ENCODE peak calls at places on chromosomes 1 and 21, in four cellular contexts. A is Caco-2, J is IMR-90, T is GM06990. E is an unnamed sample.

GRCh38 chr21:28688381-28688780 is 304.3 kb downstream of the LTN1 start:
- DNase-seq in A (no peak), T (no peak), J (no peak), E (no peak)

GRCh38 chr1:87329051-87329755 is 523 bp downstream of the LMO4 start:
- DNase-seq in T (peak; percentile 64), J (peak; percentile 33), A (peak; percentile 32), E (no peak)

GRCh38 chr1:5720936-5721335 is 271.3 kb downstream of the NPHP4 start:
- DNase-seq in T (no peak), A (no peak), J (no peak), E (no peak)

GRCh38 chr1:14281412-14281811 is 317.1 kb upstream of the KAZN start:
- DNase-seq in J (no peak), T (no peak), A (no peak), E (no peak)

GRCh38 chr1:180953291-180953747 is 40.6 kb downstream of the KIAA1614 start:
- DNase-seq in A (no peak), T (no peak), J (no peak), E (no peak)

GRCh38 chr1:15083578-15083977 is 70.0 kb upstream of the TMEM51 start:
- DNase-seq in A (no peak), J (peak; percentile 15), T (no peak), E (no peak)

GRCh38 chr1:205339717-205340116 is 17.0 kb downstream of the KLHDC8A start:
- DNase-seq in T (peak; percentile 59), A (no peak), J (no peak), E (no peak)

GRCh38 chr1:46527474-46528296 is 23.8 kb downstream of the KNCN start:
- DNase-seq in A (peak; percentile 65), J (peak; percentile 66), T (peak; percentile 40), E (peak; percentile 51)

GRCh38 chr1:165632491-165632890 is 1.5 kb downstream of the MGST3 start:
- DNase-seq in J (peak; percentile 4), T (no peak), A (no peak), E (no peak)

DNA sequence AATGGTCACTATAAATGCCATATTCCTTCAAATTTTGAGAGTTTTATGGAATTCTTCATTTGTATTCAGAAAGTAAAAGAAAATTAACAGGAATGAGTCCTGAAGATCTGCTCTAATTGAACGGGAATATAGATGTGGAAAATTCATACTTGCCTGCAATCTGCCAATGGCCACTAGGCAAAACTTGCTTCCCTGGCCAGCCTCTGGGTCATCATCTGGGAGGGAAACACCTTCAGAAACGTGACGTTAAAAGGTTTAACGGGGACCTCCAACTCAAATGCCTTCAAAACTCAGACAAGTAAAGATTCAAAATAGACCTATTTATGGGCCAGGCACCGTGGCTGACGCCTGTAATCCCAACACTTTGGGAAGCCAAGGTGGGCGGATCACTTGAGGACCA is 21.7 kb upstream of the CTSK start:
- DNase-seq in T (no peak), A (no peak), J (no peak), E (no peak)
- TF ChIP-seq CTCF in T (no peak), A (peak; percentile 30), J (no peak), E (peak; percentile 42)

DNA sequence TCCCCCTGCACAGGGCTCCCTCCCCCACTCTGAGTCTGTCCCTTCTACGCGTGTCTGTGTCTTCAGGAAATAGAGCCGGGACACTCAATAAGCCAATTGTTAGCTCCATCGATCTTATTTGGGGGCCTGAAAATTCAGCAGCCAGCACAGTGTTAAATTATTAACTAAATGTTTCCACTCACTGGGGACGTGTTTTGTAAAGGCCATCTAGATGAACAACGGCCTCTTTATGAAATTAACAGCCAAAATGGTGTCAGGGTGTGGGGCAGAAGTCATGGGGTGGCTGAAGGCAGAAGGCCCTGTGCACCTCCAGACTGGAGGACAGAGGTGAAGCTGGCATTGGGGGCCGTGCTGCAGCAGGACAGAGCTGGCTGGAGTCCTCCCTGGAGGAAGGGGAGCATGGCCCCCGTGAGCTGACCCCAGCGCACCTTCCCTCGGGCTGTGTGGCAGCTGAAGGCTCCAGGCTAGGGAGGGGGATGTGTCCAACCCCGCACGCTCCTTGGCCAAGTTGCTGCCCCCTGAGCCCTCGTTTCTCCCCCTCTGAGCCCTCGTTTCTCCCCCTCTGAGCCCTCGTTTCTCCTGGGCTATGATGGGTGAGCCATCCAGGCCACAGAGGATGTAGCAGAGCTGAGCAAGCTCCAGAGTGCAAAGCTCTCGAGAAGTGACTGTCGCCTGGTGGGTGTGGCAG is 113.8 kb upstream of the ARHGEF16 start:
- DNase-seq in A (no peak), T (no peak), J (no peak), E (no peak)
- H3K27me3 ChIP-seq in A (no peaks in the 10 kb centered on the region), T (no peaks in the 10 kb centered on the region), J (no peaks in the 10 kb centered on the region), E (no peaks in the 10 kb centered on the region)

GRCh38 chr21:44298301-44298700 is 1.6 kb upstream of the PFKL start:
- DNase-seq in A (no peak), J (peak; percentile 7), T (no peak), E (no peak)
- TF ChIP-seq CTCF in A (no peak), J (peak; percentile 3), T (peak; percentile 21), E (no peak)

GRCh38 chr1:18110598-18110939 is 3.0 kb downstream of the IGSF21 start:
- DNase-seq in A (no peak), J (no peak), T (no peak), E (no peak)
- H3K27me3 ChIP-seq in A (no peaks in the 10 kb centered on the region), J (peaks cover 49% of the 10 kb centered on the region), T (peaks cover 1% of the 10 kb centered on the region), E (peaks cover 8% of the 10 kb centered on the region)

GRCh38 chr1:113109908-113110554 is 37.0 kb downstream of the LRIG2 start:
- DNase-seq in J (peak; percentile 98), T (no peak), A (no peak), E (no peak)
- TF ChIP-seq CTCF in J (peak; percentile 41), T (no peak), A (no peak), E (no peak)

GRCh38 chr1:3708696-3709246 is 43.5 kb upstream of the CCDC27 start:
- DNase-seq in J (no peak), A (peak; percentile 47), T (no peak), E (no peak)
- H3K27me3 ChIP-seq in J (peaks cover 65% of the 10 kb centered on the region), A (no peaks in the 10 kb centered on the region), T (no peaks in the 10 kb centered on the region), E (no peaks in the 10 kb centered on the region)

GRCh38 chr1:66375125-66375524 is 158.8 kb upstream of the SGIP1 start:
- DNase-seq in A (no peak), J (no peak), T (no peak), E (no peak)
- TF ChIP-seq CTCF in A (no peak), J (peak; percentile 9), T (peak; percentile 16), E (no peak)

GRCh38 chr1:236917448-236917847 is 86.8 kb downstream of the MT1HL1 start:
- DNase-seq in J (no peak), A (no peak), T (no peak), E (no peak)

GRCh38 chr1:236916131-236916800 is 88.0 kb downstream of the MT1HL1 start:
- DNase-seq in T (no peak), A (no peak), J (no peak), E (no peak)

GRCh38 chr1:236921610-236922009 is 82.6 kb downstream of the MT1HL1 start:
- DNase-seq in A (no peak), J (no peak), T (no peak), E (no peak)

GRCh38 chr1:236920270-236920894 is 83.9 kb downstream of the MT1HL1 start:
- DNase-seq in J (no peak), T (no peak), A (no peak), E (no peak)

GRCh38 chr1:236922190-236922589 is 82.1 kb downstream of the MT1HL1 start:
- DNase-seq in A (no peak), T (no peak), J (no peak), E (no peak)
- H3K27me3 ChIP-seq in A (no peaks in the 10 kb centered on the region), T (no peaks in the 10 kb centered on the region), J (no peaks in the 10 kb centered on the region), E (no peaks in the 10 kb centered on the region)

GRCh38 chr1:50747394-50747793 is 212.7 kb downstream of the FAF1 start:
- DNase-seq in J (no peak), A (no peak), T (no peak), E (no peak)

DNA sequence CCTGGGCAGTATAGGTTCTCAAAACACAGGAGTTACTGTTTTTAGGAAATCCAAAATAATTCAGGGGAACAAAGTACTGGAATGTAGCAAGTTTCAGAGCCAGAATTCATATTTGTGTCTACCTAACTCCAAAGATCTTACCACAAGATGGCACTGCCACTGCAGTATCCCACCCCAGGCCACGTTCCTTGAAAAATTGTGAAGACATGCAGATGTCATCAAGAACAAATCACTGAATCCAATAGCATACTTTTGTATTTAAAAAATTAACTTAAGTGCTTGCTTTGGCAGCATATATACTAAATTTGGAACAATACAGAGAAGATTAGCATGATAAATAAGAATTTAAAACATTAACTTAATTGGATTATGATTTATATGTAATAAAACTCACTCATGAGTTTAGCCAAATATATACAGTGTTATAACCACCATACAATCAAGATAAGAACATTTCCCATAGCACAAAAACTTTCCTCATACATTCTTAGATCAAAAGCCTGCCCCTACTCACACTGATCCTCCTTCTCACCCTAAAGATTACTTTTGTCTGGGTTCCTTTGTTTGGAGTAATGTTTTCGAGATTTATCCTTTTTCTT is 209.9 kb downstream of the FAF1 start:
- DNase-seq in A (no peak), J (peak; percentile 36), T (no peak), E (no peak)
- TF ChIP-seq CTCF in A (peak; percentile 43), J (peak; percentile 53), T (peak; percentile 29), E (peak; percentile 30)